ENCODE peak calls at places on chromosomes 16 and 17, in seven cellular contexts. One of them, this sample, is unnamed. For H3K4me1 and H3K27me3, the result is how much of the 10 kb centered on the place peaks cover.

GRCh38 chr16:27773344-27773743 is 223.4 kb downstream of the KATNIP start:
- DNase-seq in upper lobe of right lung: no peak
- DNase-seq in RWPE2: no peak
- DNase-seq in esophagus muscularis mucosa: no peak
- DNase-seq in fibroblast of lung: no peak
- DNase-seq in lower lobe of right lung: no peak
- DNase-seq in body of pancreas: no peak
- DNase-seq in this sample: no peak

GRCh38 chr17:74516561-74516960 is 14.7 kb downstream of the CD300LB start:
- DNase-seq in upper lobe of right lung: no peak
- DNase-seq in esophagus muscularis mucosa: peak
- DNase-seq in lower lobe of right lung: no peak
- DNase-seq in fibroblast of lung: no peak
- DNase-seq in body of pancreas: no peak
- DNase-seq in RWPE2: no peak
- DNase-seq in this sample: no peak

GRCh38 chr17:147796-148740 is 10.7 kb downstream of the SCGB1C2 start:
- DNase-seq in RWPE2: peak
- DNase-seq in upper lobe of right lung: peak
- DNase-seq in esophagus muscularis mucosa: no peak
- DNase-seq in lower lobe of right lung: peak
- DNase-seq in body of pancreas: peak
- DNase-seq in fibroblast of lung: no peak
- DNase-seq in this sample: no peak

GRCh38 chr16:15966420-15967222 is 17.2 kb downstream of the ABCC1 start:
- DNase-seq in lower lobe of right lung: no peak
- DNase-seq in upper lobe of right lung: no peak
- DNase-seq in esophagus muscularis mucosa: no peak
- DNase-seq in fibroblast of lung: peak
- DNase-seq in RWPE2: peak
- DNase-seq in body of pancreas: peak
- DNase-seq in this sample: no peak

GRCh38 chr16:73058616-73059409 is 10.9 kb upstream of the ZFHX3 start:
- DNase-seq in esophagus muscularis mucosa: no peak
- DNase-seq in RWPE2: no peak
- DNase-seq in fibroblast of lung: peak
- DNase-seq in body of pancreas: peak
- DNase-seq in upper lobe of right lung: peak
- DNase-seq in lower lobe of right lung: peak
- DNase-seq in this sample: no peak

GRCh38 chr16:23863511-23864422 is 28.0 kb downstream of the PRKCB start:
- DNase-seq in upper lobe of right lung: no peak
- DNase-seq in lower lobe of right lung: no peak
- DNase-seq in RWPE2: no peak
- DNase-seq in esophagus muscularis mucosa: no peak
- DNase-seq in fibroblast of lung: no peak
- DNase-seq in body of pancreas: no peak
- DNase-seq in this sample: peak

GRCh38 chr16:50448522-50448921 is 79.7 kb upstream of the BRD7 start:
- DNase-seq in esophagus muscularis mucosa: no peak
- DNase-seq in fibroblast of lung: no peak
- DNase-seq in body of pancreas: no peak
- DNase-seq in lower lobe of right lung: no peak
- DNase-seq in RWPE2: no peak
- DNase-seq in upper lobe of right lung: no peak
- DNase-seq in this sample: no peak

GRCh38 chr17:73172252-73172651 is 7.4 kb downstream of the SSTR2 start:
- DNase-seq in upper lobe of right lung: no peak
- DNase-seq in esophagus muscularis mucosa: no peak
- DNase-seq in body of pancreas: no peak
- DNase-seq in RWPE2: no peak
- DNase-seq in lower lobe of right lung: no peak
- DNase-seq in fibroblast of lung: no peak
- DNase-seq in this sample: no peak

GRCh38 chr17:7824021-7824924 is 9.7 kb upstream of the KDM6B start:
- DNase-seq in RWPE2: no peak
- DNase-seq in fibroblast of lung: no peak
- DNase-seq in esophagus muscularis mucosa: no peak
- DNase-seq in body of pancreas: no peak
- DNase-seq in lower lobe of right lung: no peak
- DNase-seq in upper lobe of right lung: no peak
- DNase-seq in this sample: no peak

GRCh38 chr17:29163563-29163962 is 16.6 kb downstream of the MYO18A start:
- DNase-seq in upper lobe of right lung: no peak
- DNase-seq in lower lobe of right lung: no peak
- DNase-seq in esophagus muscularis mucosa: no peak
- DNase-seq in body of pancreas: no peak
- DNase-seq in fibroblast of lung: no peak
- DNase-seq in RWPE2: no peak
- DNase-seq in this sample: no peak

GRCh38 chr17:1714488-1714979 is 4.4 kb upstream of the TLCD2 start:
- DNase-seq in esophagus muscularis mucosa: peak
- DNase-seq in upper lobe of right lung: peak
- DNase-seq in body of pancreas: peak
- DNase-seq in fibroblast of lung: peak
- DNase-seq in RWPE2: peak
- DNase-seq in lower lobe of right lung: peak
- DNase-seq in this sample: no peak

GRCh38 chr16:50114357-50115129 is 38.6 kb upstream of the TENT4B start:
- DNase-seq in fibroblast of lung: no peak
- DNase-seq in esophagus muscularis mucosa: no peak
- DNase-seq in lower lobe of right lung: no peak
- DNase-seq in RWPE2: no peak
- DNase-seq in upper lobe of right lung: no peak
- DNase-seq in body of pancreas: no peak
- DNase-seq in this sample: no peak

GRCh38 chr17:28053725-28054124 is 11.2 kb downstream of the NLK start:
- DNase-seq in lower lobe of right lung: no peak
- DNase-seq in esophagus muscularis mucosa: no peak
- DNase-seq in RWPE2: no peak
- DNase-seq in upper lobe of right lung: no peak
- DNase-seq in fibroblast of lung: no peak
- DNase-seq in body of pancreas: no peak
- DNase-seq in this sample: no peak

GRCh38 chr17:28811594-28812135 is 30.9 kb downstream of the FAM222B start:
- DNase-seq in body of pancreas: no peak
- DNase-seq in RWPE2: no peak
- DNase-seq in fibroblast of lung: peak
- DNase-seq in upper lobe of right lung: no peak
- DNase-seq in esophagus muscularis mucosa: no peak
- DNase-seq in lower lobe of right lung: no peak
- DNase-seq in this sample: peak

GRCh38 chr17:48351916-48352332 is 78.1 kb downstream of the SKAP1 start:
- DNase-seq in fibroblast of lung: peak
- DNase-seq in RWPE2: no peak
- DNase-seq in body of pancreas: no peak
- DNase-seq in esophagus muscularis mucosa: no peak
- DNase-seq in upper lobe of right lung: no peak
- DNase-seq in lower lobe of right lung: no peak
- DNase-seq in this sample: peak

GRCh38 chr17:7712111-7712771 is 5.3 kb upstream of the DNAH2 start:
- DNase-seq in fibroblast of lung: no peak
- DNase-seq in RWPE2: no peak
- DNase-seq in upper lobe of right lung: no peak
- DNase-seq in body of pancreas: no peak
- DNase-seq in esophagus muscularis mucosa: no peak
- DNase-seq in lower lobe of right lung: no peak
- DNase-seq in this sample: no peak

GRCh38 chr16:2749936-2750335 is 2.5 kb upstream of the SRRM2 start:
- DNase-seq in upper lobe of right lung: no peak
- DNase-seq in esophagus muscularis mucosa: no peak
- DNase-seq in RWPE2: no peak
- DNase-seq in fibroblast of lung: no peak
- DNase-seq in lower lobe of right lung: peak
- DNase-seq in body of pancreas: no peak
- DNase-seq in this sample: no peak

GRCh38 chr16:67163903-67164558 is 514 bp upstream of the HSF4 start:
- DNase-seq in lower lobe of right lung: no peak
- DNase-seq in fibroblast of lung: peak
- DNase-seq in RWPE2: no peak
- DNase-seq in esophagus muscularis mucosa: no peak
- DNase-seq in body of pancreas: no peak
- DNase-seq in upper lobe of right lung: peak
- DNase-seq in this sample: no peak

GRCh38 chr17:27264068-27264812 is 29.7 kb upstream of the WSB1 start:
- DNase-seq in body of pancreas: no peak
- DNase-seq in esophagus muscularis mucosa: no peak
- DNase-seq in fibroblast of lung: no peak
- DNase-seq in RWPE2: no peak
- DNase-seq in upper lobe of right lung: no peak
- DNase-seq in lower lobe of right lung: no peak
- DNase-seq in this sample: no peak

GRCh38 chr17:83062011-83062817 is 17.2 kb upstream of the METRNL start:
- DNase-seq in RWPE2: peak
- DNase-seq in fibroblast of lung: no peak
- DNase-seq in body of pancreas: no peak
- DNase-seq in esophagus muscularis mucosa: no peak
- DNase-seq in upper lobe of right lung: peak
- DNase-seq in lower lobe of right lung: peak
- DNase-seq in this sample: no peak

GRCh38 chr17:15920758-15921239 is 24.1 kb upstream of the ADORA2B start:
- DNase-seq in body of pancreas: no peak
- DNase-seq in esophagus muscularis mucosa: no peak
- DNase-seq in fibroblast of lung: peak
- DNase-seq in RWPE2: peak
- DNase-seq in upper lobe of right lung: no peak
- DNase-seq in lower lobe of right lung: no peak
- DNase-seq in this sample: no peak

GRCh38 chr16:31354394-31355291 is at the start of gene ITGAX:
- DNase-seq in fibroblast of lung: peak
- DNase-seq in upper lobe of right lung: peak
- DNase-seq in RWPE2: peak
- DNase-seq in esophagus muscularis mucosa: peak
- DNase-seq in body of pancreas: peak
- DNase-seq in lower lobe of right lung: peak
- DNase-seq in this sample: no peak

DNA sequence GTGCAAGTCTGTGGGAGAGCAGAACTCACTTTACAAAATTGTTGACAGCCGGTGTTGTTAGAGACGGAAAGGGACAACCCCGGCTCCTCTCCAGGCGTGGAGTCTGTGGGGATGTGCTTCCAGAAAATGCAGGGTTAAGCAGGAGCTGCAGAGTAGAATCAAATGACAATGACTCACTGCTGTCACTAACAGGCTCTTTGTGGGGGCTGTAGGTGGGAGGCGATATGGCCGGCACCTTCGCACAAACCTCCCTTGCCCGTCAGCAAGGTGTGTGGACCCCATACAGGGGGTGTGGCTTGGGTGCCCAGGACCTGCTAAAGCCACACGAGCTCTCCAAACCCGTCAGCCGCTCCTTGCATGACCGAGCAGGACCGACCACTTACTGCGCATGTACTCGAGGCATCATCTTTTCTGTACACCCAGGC is 5.8 kb downstream of the PDK2 start:
- DNase-seq in RWPE2: no peak
- DNase-seq in upper lobe of right lung: no peak
- DNase-seq in esophagus muscularis mucosa: no peak
- DNase-seq in lower lobe of right lung: peak
- DNase-seq in body of pancreas: peak
- DNase-seq in fibroblast of lung: no peak
- DNase-seq in this sample: no peak
- H3K4me3 ChIP-seq in RWPE2: no peak
- H3K4me3 ChIP-seq in upper lobe of right lung: no peak
- H3K4me3 ChIP-seq in esophagus muscularis mucosa: no peak
- H3K4me3 ChIP-seq in lower lobe of right lung: no peak
- H3K4me3 ChIP-seq in body of pancreas: no peak
- H3K4me3 ChIP-seq in fibroblast of lung: no peak
- H3K4me3 ChIP-seq in this sample: no peak

DNA sequence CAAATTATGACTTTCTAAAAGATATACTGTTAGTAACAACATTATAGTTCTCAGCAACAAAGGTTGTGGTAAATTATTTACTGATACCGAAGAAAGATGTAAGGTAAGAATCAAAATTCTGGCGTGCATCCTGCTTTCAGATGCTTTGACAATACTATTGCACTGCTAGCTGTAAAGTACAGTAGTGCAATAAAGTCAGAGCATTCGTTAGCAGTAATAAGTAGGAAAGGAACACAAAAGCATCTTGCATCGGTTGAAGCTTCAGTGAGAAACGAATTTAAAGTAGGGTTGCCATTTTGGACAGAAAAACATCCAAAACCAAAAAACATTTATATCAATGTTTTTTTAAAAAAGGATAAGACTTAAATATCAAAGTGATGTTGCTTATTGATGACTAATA is 4.0 kb downstream of the SKA2 start:
- DNase-seq in fibroblast of lung: peak
- DNase-seq in upper lobe of right lung: no peak
- DNase-seq in esophagus muscularis mucosa: no peak
- DNase-seq in RWPE2: no peak
- DNase-seq in lower lobe of right lung: no peak
- DNase-seq in body of pancreas: no peak
- DNase-seq in this sample: no peak
- H3K4me1 ChIP-seq in fibroblast of lung: under half
- H3K4me1 ChIP-seq in upper lobe of right lung: under half
- H3K4me1 ChIP-seq in esophagus muscularis mucosa: under half
- H3K4me1 ChIP-seq in RWPE2: under half
- H3K4me1 ChIP-seq in lower lobe of right lung: under half
- H3K4me1 ChIP-seq in body of pancreas: under half
- H3K4me1 ChIP-seq in this sample: half or more

DNA sequence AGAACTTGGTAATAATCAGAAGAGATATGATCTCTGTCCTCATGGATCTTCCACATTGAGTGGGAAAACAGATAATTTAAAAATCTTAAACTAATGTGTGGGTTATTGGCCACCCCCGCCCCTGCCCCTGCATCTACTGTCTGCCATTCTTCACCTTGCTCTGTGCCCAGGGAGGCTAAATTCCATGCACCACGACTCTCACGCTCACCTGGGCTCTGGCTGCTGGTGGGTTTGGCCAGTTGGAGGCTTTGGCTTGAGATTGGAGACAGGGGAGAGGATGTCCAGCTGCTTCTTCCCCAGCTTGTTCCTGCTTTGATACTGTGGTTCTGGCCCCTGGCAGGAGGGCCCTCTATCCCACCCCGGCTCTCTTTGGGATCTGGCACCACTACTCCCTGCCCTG is 127.9 kb downstream of the IRX5 start:
- DNase-seq in esophagus muscularis mucosa: no peak
- DNase-seq in fibroblast of lung: no peak
- DNase-seq in lower lobe of right lung: no peak
- DNase-seq in RWPE2: no peak
- DNase-seq in upper lobe of right lung: peak
- DNase-seq in body of pancreas: no peak
- DNase-seq in this sample: no peak
- H3K27me3 ChIP-seq in esophagus muscularis mucosa: under half
- H3K27me3 ChIP-seq in fibroblast of lung: under half
- H3K27me3 ChIP-seq in lower lobe of right lung: under half
- H3K27me3 ChIP-seq in RWPE2: under half
- H3K27me3 ChIP-seq in upper lobe of right lung: under half
- H3K27me3 ChIP-seq in body of pancreas: under half
- H3K27me3 ChIP-seq in this sample: under half

GRCh38 chr17:19410875-19411291 is at the start of gene RNF112:
- DNase-seq in esophagus muscularis mucosa: no peak
- DNase-seq in upper lobe of right lung: no peak
- DNase-seq in fibroblast of lung: peak
- DNase-seq in lower lobe of right lung: no peak
- DNase-seq in RWPE2: no peak
- DNase-seq in body of pancreas: no peak
- DNase-seq in this sample: no peak
- H3K4me3 ChIP-seq in esophagus muscularis mucosa: peak
- H3K4me3 ChIP-seq in upper lobe of right lung: peak
- H3K4me3 ChIP-seq in fibroblast of lung: no peak
- H3K4me3 ChIP-seq in lower lobe of right lung: peak
- H3K4me3 ChIP-seq in RWPE2: no peak
- H3K4me3 ChIP-seq in body of pancreas: no peak
- H3K4me3 ChIP-seq in this sample: no peak

GRCh38 chr17:59516451-59516850 is 49.0 kb upstream of the DHX40 start:
- DNase-seq in upper lobe of right lung: no peak
- DNase-seq in lower lobe of right lung: no peak
- DNase-seq in body of pancreas: no peak
- DNase-seq in fibroblast of lung: no peak
- DNase-seq in esophagus muscularis mucosa: no peak
- DNase-seq in RWPE2: no peak
- DNase-seq in this sample: no peak
- H3K4me1 ChIP-seq in upper lobe of right lung: under half
- H3K4me1 ChIP-seq in lower lobe of right lung: under half
- H3K4me1 ChIP-seq in body of pancreas: under half
- H3K4me1 ChIP-seq in fibroblast of lung: under half
- H3K4me1 ChIP-seq in esophagus muscularis mucosa: under half
- H3K4me1 ChIP-seq in RWPE2: under half
- H3K4me1 ChIP-seq in this sample: under half

This sample was measured in CD4-positive, alpha-beta memory T cell.